ENCODE peak calls at places on chromosomes 6 and 20, in four cellular contexts. B is lower leg skin, R is tibial artery, F is left ventricle myocardium inferior. P is an unnamed sample.

GRCh38 chr6:119129148-119129967 is 50.9 kb upstream of the FAM184A start:
- DNase-seq in F (no peak), B (no peak), R (no peak), P (peak)

GRCh38 chr6:146526192-146526591 is 17.4 kb upstream of the RAB32 start:
- DNase-seq in B (no peak), R (no peak), F (no peak), P (no peak)

GRCh38 chr20:51692806-51693400 is 75.3 kb downstream of the ATP9A start:
- DNase-seq in F (no peak), B (no peak), R (no peak), P (no peak)

GRCh38 chr6:96939019-96939805 is 14.7 kb downstream of the KLHL32 start:
- DNase-seq in B (peak), F (no peak), R (no peak), P (peak)

GRCh38 chr20:23350855-23351838 is 556 bp downstream of the NXT1 start:
- DNase-seq in B (peak), F (peak), R (peak), P (peak)

GRCh38 chr6:35413911-35414310 is 38.2 kb upstream of the FANCE start:
- DNase-seq in F (no peak), R (no peak), B (no peak), P (no peak)

GRCh38 chr20:63345328-63346100 is 15.6 kb downstream of the CHRNA4 start:
- DNase-seq in R (no peak), F (peak), B (no peak), P (no peak)

GRCh38 chr20:36407196-36407733 is 101.1 kb downstream of the DLGAP4 start:
- DNase-seq in R (no peak), F (no peak), B (no peak), P (peak)

GRCh38 chr6:36858407-36858981 is 16.1 kb downstream of the PPIL1 start:
- DNase-seq in B (no peak), R (no peak), F (no peak), P (peak)

GRCh38 chr6:18528084-18528743 is 141.1 kb downstream of the RNF144B start:
- DNase-seq in F (no peak), B (no peak), R (no peak), P (peak)
- TF ChIP-seq CTCF in F (peak), B (no peak), R (peak), P (no peak)

DNA sequence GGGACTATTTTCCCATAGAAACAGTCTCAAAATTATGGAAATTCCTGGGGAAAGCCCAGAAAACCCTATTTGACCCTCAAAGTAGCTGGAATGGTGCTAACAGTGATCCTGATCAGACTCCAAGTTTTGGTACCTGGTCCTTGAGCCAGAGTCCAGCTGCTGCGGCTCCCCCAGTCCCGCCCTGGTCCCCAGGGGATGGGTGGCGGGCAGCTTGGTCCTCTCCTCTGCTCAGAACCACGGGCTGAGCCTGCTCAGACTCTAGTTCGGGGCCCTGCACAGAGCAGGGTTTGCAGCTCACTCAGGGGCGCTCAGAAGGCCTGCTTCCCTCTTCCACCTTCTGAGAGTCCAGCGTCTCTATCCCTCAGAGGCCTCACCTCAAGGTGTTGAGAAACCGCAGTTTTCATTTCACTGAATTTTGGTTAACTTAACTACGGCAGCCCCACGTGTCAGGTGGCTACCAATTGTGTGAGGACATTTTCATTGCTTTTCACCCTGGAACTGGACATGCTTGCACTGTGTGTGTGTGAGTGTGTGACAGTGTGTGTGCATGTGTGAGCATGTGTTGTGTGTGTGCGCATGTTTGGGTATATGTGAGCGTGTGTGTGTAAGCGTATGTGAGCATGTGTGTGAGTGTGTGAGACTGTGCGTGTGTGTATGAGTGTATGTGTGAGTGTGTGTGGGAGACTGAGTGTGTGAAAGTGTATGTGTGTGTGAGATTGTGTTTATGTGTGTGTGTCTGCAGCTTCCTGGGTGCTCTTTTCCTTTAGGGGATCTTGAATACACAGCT is 44.2 kb upstream of the PDE10A start:
- DNase-seq in B (no peak), F (no peak), R (no peak), P (no peak)
- TF ChIP-seq CTCF in B (no peak), F (no peak), R (no peak), P (no peak)

GRCh38 chr20:44068311-44068710 is 118.7 kb downstream of the JPH2 start:
- DNase-seq in R (peak), F (no peak), B (peak), P (no peak)
- TF ChIP-seq CTCF in R (no peak), F (no peak), B (no peak), P (no peak)

GRCh38 chr20:1397710-1398109 is 4.9 kb upstream of the FKBP1A start:
- DNase-seq in F (no peak), B (no peak), R (no peak), P (no peak)
- TF ChIP-seq CTCF in F (peak), B (no peak), R (no peak), P (peak)

GRCh38 chr20:44800398-44801046 is 9.8 kb downstream of the RIMS4 start:
- DNase-seq in B (no peak), R (no peak), F (no peak), P (peak)
- TF ChIP-seq CTCF in B (no peak), R (no peak), F (peak), P (peak)

DNA sequence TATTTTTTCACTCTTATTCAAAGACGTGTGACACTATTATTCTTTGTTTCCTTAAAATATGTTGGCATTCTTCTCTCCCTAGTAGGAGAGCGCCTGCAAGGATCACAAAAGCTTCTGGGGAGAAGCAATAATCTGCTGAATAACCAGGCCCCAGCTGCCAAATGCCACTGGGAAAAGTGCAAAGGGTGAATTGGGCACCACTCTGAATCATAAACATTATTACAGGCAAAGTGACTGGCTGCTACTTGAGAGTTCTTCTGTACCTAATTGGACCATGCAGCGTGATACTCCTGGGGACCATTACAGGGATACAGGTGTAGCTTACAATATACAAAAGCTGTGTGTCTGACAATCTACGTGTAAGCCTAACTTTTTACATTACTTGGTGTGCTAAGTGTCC is 152.8 kb downstream of the ATXN1 start:
- DNase-seq in R (no peak), F (no peak), B (no peak), P (no peak)
- TF ChIP-seq CTCF in R (no peak), F (no peak), B (no peak), P (no peak)

P was measured in fibroblast of villous mesenchyme.